ENCODE peak calls at places on chromosomes 4 and X, in nine cellular contexts. K, I, J, G, P, A, T, V and S are unnamed samples. For H3K36me3, the result is how much of the 10 kb centered on the place peaks cover.

GRCh38 chr4:159349332-159349731 is 246.5 kb downstream of the RAPGEF2 start:
- DNase-seq in A (no peak), I (no peak), K (no peak), V (no peak), J (no peak), T (no peak), P (no peak), G (no peak), S (no peak)

GRCh38 chrX:19578956-19579355 is 63.6 kb upstream of the MAP3K15 start:
- DNase-seq in K (no peak), P (no peak), J (no peak), I (peak), V (no peak), T (no peak), G (no peak), A (no peak), S (no peak)

GRCh38 chrX:2430265-2430825 is 70.4 kb downstream of the DHRSX start:
- DNase-seq in V (no peak), P (no peak), J (peak), T (no peak), G (no peak), I (no peak), K (no peak), A (peak), S (no peak)

GRCh38 chr4:174217273-174218126 is 66.0 kb downstream of the FBXO8 start:
- DNase-seq in J (peak), I (peak), V (peak), A (peak), G (no peak), T (no peak), K (peak), P (no peak), S (no peak)

GRCh38 chrX:111131572-111131971 is 35.6 kb downstream of the PAK3 start:
- DNase-seq in I (no peak), T (no peak), P (no peak), J (no peak), G (no peak), A (no peak), K (no peak), V (no peak), S (no peak)

GRCh38 chr4:74751247-74751646 is 43.1 kb downstream of the BTC start:
- DNase-seq in I (no peak), K (no peak), T (no peak), J (no peak), A (no peak), V (no peak), P (no peak), G (no peak), S (no peak)

GRCh38 chr4:139416073-139416673 is 37.7 kb upstream of the RAB33B start:
- DNase-seq in K (no peak), I (no peak), G (no peak), V (no peak), A (no peak), T (no peak), J (no peak), P (no peak), S (no peak)

GRCh38 chr4:128390475-128390996 is 102.9 kb upstream of the PGRMC2 start:
- DNase-seq in T (no peak), A (no peak), K (no peak), P (no peak), V (no peak), J (no peak), I (no peak), G (no peak), S (no peak)

GRCh38 chrX:1026263-1027015 is 186.0 kb downstream of the CRLF2 start:
- DNase-seq in A (no peak), P (no peak), J (no peak), I (no peak), V (no peak), G (no peak), T (no peak), K (no peak), S (peak)

GRCh38 chr4:589219-589963 is 13.3 kb upstream of the TMEM271 start:
- DNase-seq in P (no peak), V (no peak), K (no peak), A (no peak), I (no peak), T (no peak), J (no peak), G (no peak), S (no peak)

GRCh38 chr4:7462509-7462971 is 27.8 kb upstream of the PSAPL1 start:
- DNase-seq in J (peak), A (peak), V (peak), G (no peak), T (no peak), I (peak), P (no peak), K (peak), S (no peak)
- TF ChIP-seq CTCF in J (no peak), A (no peak), V (peak), G (no peak), T (no peak), I (peak), P (no peak), K (peak), S (no peak)

GRCh38 chr4:55426518-55426917 is 30.8 kb downstream of the TMEM165 start:
- DNase-seq in G (no peak), V (no peak), A (no peak), J (no peak), T (no peak), K (no peak), I (no peak), P (no peak), S (no peak)

DNA sequence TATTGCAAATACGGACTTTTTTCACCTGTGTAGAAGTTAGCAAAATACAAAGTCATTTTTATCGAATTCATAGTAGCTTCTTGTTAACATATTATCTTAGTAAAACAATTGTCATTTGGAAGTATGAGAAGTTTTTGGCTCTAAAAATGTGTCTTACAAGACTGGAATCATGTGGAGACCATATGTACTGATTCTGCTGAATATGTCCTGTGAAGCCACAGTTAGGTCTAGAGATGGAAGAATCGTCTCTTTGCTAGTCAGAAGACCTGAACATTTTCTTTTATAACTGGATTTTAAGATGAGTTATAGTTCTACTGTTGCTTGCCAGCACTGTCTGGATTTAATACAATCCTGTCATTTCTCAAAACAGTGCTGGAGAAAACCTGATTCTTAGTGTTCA is 29.0 kb downstream of the TMEM165 start:
- DNase-seq in V (no peak), A (no peak), T (no peak), P (no peak), I (no peak), K (no peak), J (no peak), G (no peak), S (no peak)
- H3K36me3 ChIP-seq in V (under half), A (under half), T (under half), P (under half), I (under half), K (half or more), J (half or more), G (under half), S (under half)

GRCh38 chr4:152460488-152460887 is 75.4 kb downstream of the FBXW7 start:
- DNase-seq in V (no peak), A (peak), P (no peak), K (no peak), J (no peak), I (no peak), G (no peak), T (no peak), S (no peak)
- TF ChIP-seq CTCF in V (peak), A (no peak), P (no peak), K (peak), J (peak), I (peak), G (no peak), T (no peak), S (peak)

GRCh38 chr4:78880874-78881492 is 58.3 kb downstream of the PAQR3 start:
- DNase-seq in K (no peak), V (no peak), J (no peak), I (no peak), P (no peak), G (no peak), T (no peak), A (no peak), S (no peak)
- H3K36me3 ChIP-seq in K (under half), V (under half), J (under half), I (under half), P (under half), G (under half), T (under half), A (under half), S (under half)

GRCh38 chr4:182748283-182748682 is 168.9 kb downstream of the DCTD start:
- DNase-seq in P (no peak), I (peak), J (no peak), A (no peak), V (no peak), K (no peak), T (no peak), G (no peak), S (no peak)
- TF ChIP-seq CTCF in P (no peak), I (no peak), J (no peak), A (no peak), V (no peak), K (no peak), T (no peak), G (no peak), S (no peak)